ENCODE peak calls at places on chromosomes 6 and 20, in eight cellular contexts. F, D, G, E, T, K, W and L are unnamed samples.

GRCh38 chr20:52619101-52619500 is 353.1 kb upstream of the TSHZ2 start:
- DNase-seq in G (no peak), K (no peak), E (no peak), T (no peak), F (no peak), D (no peak), W (no peak), L (no peak)

GRCh38 chr6:152170702-152171667 is 363.5 kb downstream of the ESR1 start:
- DNase-seq in F (no peak), W (peak; percentile 32), K (no peak), D (no peak), T (no peak), G (no peak), E (no peak), L (no peak)

GRCh38 chr6:126657556-126658129 is 317.7 kb downstream of the CENPW start:
- DNase-seq in E (no peak), W (peak; percentile 14), F (peak; percentile 48), T (peak; percentile 11), K (peak; percentile 21), G (no peak), D (no peak), L (no peak)

GRCh38 chr20:24961384-24962181 is 12.5 kb downstream of the CST7 start:
- DNase-seq in T (no peak), F (no peak), D (no peak), W (no peak), E (no peak), K (no peak), G (no peak), L (no peak)

GRCh38 chr6:48141975-48142374 is 31.0 kb upstream of the PTCHD4 start:
- DNase-seq in W (no peak), F (no peak), K (no peak), D (no peak), G (no peak), T (no peak), E (no peak), L (no peak)

GRCh38 chr6:57432162-57432561 is 114.7 kb downstream of the PRIM2 start:
- DNase-seq in D (no peak), F (no peak), T (no peak), E (no peak), K (no peak), W (no peak), G (no peak), L (no peak)

GRCh38 chr20:8782804-8783203 is 286.1 kb upstream of the PLCB4 start:
- DNase-seq in G (no peak), E (no peak), F (no peak), T (no peak), W (no peak), K (no peak), D (no peak), L (no peak)

GRCh38 chr6:28825732-28826293 is 98.0 kb downstream of the TRIM27 start:
- DNase-seq in K (no peak), G (no peak), W (no peak), F (no peak), E (no peak), T (no peak), D (no peak), L (no peak)

GRCh38 chr20:51583499-51583898 is 41.0 kb upstream of the NFATC2 start:
- DNase-seq in T (no peak), E (no peak), W (no peak), F (no peak), G (no peak), K (peak; percentile 35), D (no peak), L (no peak)

GRCh38 chr20:49700411-49701185 is 13.1 kb downstream of the B4GALT5 start:
- DNase-seq in K (no peak), F (peak; percentile 87), E (no peak), W (peak; percentile 30), T (no peak), G (no peak), D (no peak), L (no peak)

GRCh38 chr6:151389640-151390275 is 1.6 kb downstream of the ZBTB2 start:
- DNase-seq in W (peak; percentile 69), E (peak; percentile 47), T (peak; percentile 74), G (peak; percentile 29), K (peak; percentile 70), F (no peak), D (peak; percentile 59), L (peak; percentile 86)

GRCh38 chr6:53089948-53090347 is 24.7 kb downstream of the FBXO9 start:
- DNase-seq in G (no peak), F (no peak), W (no peak), E (no peak), T (no peak), K (no peak), D (no peak), L (no peak)

GRCh38 chr6:84033523-84034451 is at the start of gene MRAP2:
- DNase-seq in F (peak; percentile 10), D (no peak), W (peak; percentile 17), G (no peak), K (peak; percentile 33), E (peak; percentile 36), T (peak; percentile 50), L (no peak)

GRCh38 chr20:50895111-50895830 is 36.0 kb downstream of the ADNP start:
- DNase-seq in W (no peak), G (no peak), F (no peak), T (no peak), K (no peak), E (no peak), D (no peak), L (no peak)

GRCh38 chr6:2480267-2480966 is 235.0 kb upstream of the GMDS start:
- DNase-seq in F (no peak), W (no peak), E (no peak), G (no peak), T (no peak), D (no peak), K (no peak), L (no peak)

DNA sequence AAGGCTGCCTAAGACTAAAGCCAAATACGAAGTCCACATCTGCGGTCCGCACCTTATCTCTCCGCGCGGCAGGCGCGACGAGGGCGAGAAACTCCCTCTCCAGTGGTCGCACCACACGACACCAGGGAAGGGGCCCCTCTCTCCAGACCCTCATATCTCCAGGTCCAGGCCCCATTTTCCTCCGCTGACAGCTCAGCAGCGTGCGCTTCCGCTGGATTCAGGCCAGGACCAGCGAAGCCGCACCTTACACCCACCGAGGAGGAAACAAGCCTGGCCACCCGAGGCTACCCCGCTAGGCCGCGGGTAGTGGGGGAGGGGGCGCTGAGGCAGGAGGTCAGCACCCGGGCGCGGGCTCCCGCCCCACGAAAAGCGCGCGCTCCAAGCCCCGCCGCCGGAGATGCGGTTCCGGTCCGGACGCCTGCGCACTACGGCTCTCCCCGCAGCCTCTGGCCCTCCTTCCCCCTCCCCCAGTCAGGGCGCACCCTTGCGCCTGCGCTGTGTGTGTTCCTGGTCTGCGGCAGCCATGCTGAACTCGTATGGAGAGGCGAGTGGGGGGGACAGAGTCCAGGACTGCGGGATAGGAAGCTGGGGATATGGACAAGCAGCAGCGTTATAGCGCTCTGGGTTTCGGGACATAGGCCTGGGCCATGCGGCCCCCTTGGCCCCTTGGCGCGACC is at the start of gene BRD2:
- DNase-seq in F (peak; percentile 96), D (peak; percentile 97), W (peak; percentile 96), E (peak; percentile 93), K (peak; percentile 95), T (peak; percentile 97), G (peak; percentile 97), L (peak; percentile 97)
- TF ChIP-seq POLR2A in F (peak; percentile 14), D (peak; percentile 92), W (peak; percentile 80), E (peak; percentile 98), K (peak; percentile 84), T (peak; percentile 98), G (peak; percentile 99), L (peak; percentile 88)

GRCh38 chr6:41636803-41637178 is 1.5 kb upstream of the MDFI start:
- DNase-seq in T (peak; percentile 76), G (no peak), K (no peak), E (peak; percentile 73), F (no peak), D (peak; percentile 85), W (peak; percentile 61), L (peak; percentile 87)
- H3K27ac ChIP-seq in T (no peak overlapping the region), G (no peak overlapping the region), K (no peak overlapping the region), E (peak overlapping the region; percentile 58), F (peak overlapping the region; percentile 70), D (peak overlapping the region; percentile 83), W (no peak overlapping the region), L (peak overlapping the region; percentile 63)

DNA sequence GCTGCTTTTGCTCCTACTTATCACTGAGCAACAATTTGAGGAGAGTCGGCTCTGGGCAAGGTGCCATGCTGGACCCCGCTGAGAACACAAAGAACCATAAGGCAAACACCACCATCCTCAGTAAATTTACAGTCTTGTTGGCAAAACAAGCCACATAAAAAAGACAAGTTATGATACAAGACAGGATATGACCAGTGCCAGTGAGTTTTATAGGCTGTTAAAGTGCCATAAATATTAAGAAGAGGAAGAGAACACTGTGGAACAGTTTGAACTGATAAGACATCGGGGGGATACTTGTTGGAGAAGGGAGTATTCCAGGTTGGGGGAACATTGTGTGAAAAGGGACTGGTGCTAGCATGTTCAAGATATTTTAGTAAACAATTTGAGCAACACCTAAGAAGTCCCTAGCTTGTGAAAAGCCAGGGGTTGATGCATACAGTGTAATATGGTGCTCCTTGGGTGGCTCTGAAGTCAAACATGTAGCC is 25.3 kb upstream of the RIPOR2 start:
- DNase-seq in G (no peak), K (no peak), T (peak; percentile 15), D (no peak), F (no peak), W (no peak), E (peak; percentile 77), L (no peak)
- H3K4me1 ChIP-seq in G (no peaks in the 10 kb centered on the region), K (peaks cover 8% of the 10 kb centered on the region), T (no peaks in the 10 kb centered on the region), D (no peaks in the 10 kb centered on the region), F (no peaks in the 10 kb centered on the region), W (no peaks in the 10 kb centered on the region), E (no peaks in the 10 kb centered on the region), L (peaks cover 7% of the 10 kb centered on the region)

GRCh38 chr6:1389791-1390070 is 355 bp downstream of the FOXF2 start:
- DNase-seq in W (no peak), D (no peak), K (no peak), F (no peak), G (no peak), T (no peak), E (no peak), L (no peak)

GRCh38 chr6:1390071-1390804 is 862 bp downstream of the FOXF2 start:
- DNase-seq in D (no peak), F (peak; percentile 33), K (no peak), T (no peak), E (peak; percentile 14), W (peak; percentile 13), G (no peak), L (no peak)

GRCh38 chr6:1388081-1388926 is 1.1 kb upstream of the FOXF2 start:
- DNase-seq in K (no peak), T (no peak), F (no peak), E (no peak), D (no peak), G (no peak), W (no peak), L (peak; percentile 52)

GRCh38 chr6:1387632-1388031 is 1.7 kb upstream of the FOXF2 start:
- DNase-seq in T (no peak), G (no peak), K (no peak), D (no peak), W (no peak), E (no peak), F (no peak), L (no peak)

GRCh38 chr6:1388927-1389790 is at the start of gene FOXF2:
- DNase-seq in T (no peak), W (no peak), D (no peak), K (no peak), G (no peak), F (peak; percentile 16), E (no peak), L (no peak)
- TF ChIP-seq POLR2A in T (no peak), W (no peak), D (no peak), K (no peak), G (no peak), F (no peak), E (no peak), L (no peak)